ENCODE peak calls at places on chromosomes 5 and 9, in five cellular contexts. F is HTR-8/SVneo; M is colonic mucosa; V is GM03348; J is effector memory CD8-positive, alpha-beta T cell. I is an unnamed sample.

GRCh38 chr5:4198461-4198860 is 602.8 kb downstream of the IRX1 start:
- DNase-seq in F (no peak), M (no peak), V (no peak), J (no peak), I (no peak)

GRCh38 chr5:31383734-31384133 is 148.2 kb downstream of the DROSHA start:
- DNase-seq in F (peak; percentile 56), M (no peak), V (no peak), J (no peak), I (no peak)

GRCh38 chr5:176427971-176428370 is 11.6 kb upstream of the CLTB start:
- DNase-seq in F (no peak), M (no peak), V (no peak), J (no peak), I (no peak)

GRCh38 chr9:21294325-21294724 is 10.8 kb downstream of the IFNA5 start:
- DNase-seq in F (peak; percentile 1), M (no peak), V (no peak), J (no peak), I (no peak)

GRCh38 chr9:12289711-12290110 is 403.5 kb upstream of the TYRP1 start:
- DNase-seq in F (no peak), M (no peak), V (no peak), J (no peak), I (no peak)

GRCh38 chr9:10048994-10049393 is 563.8 kb downstream of the PTPRD start:
- DNase-seq in F (no peak), M (no peak), V (no peak), J (no peak), I (no peak)

GRCh38 chr5:167642779-167643517 is 648.5 kb upstream of the WWC1 start:
- DNase-seq in F (peak; percentile 46), M (no peak), V (peak; percentile 73), J (no peak), I (no peak)

GRCh38 chr5:59133801-59134261 is 551.0 kb downstream of the RAB3C start:
- DNase-seq in F (peak; percentile 42), M (no peak), V (peak; percentile 75), J (no peak), I (no peak)

GRCh38 chr5:6961123-6961522 is 247.9 kb downstream of the TENT4A start:
- DNase-seq in F (no peak), M (no peak), V (no peak), J (no peak), I (no peak)

GRCh38 chr9:16202913-16203734 is 650.3 kb downstream of the CCDC171 start:
- DNase-seq in F (peak; percentile 79), M (no peak), V (peak; percentile 93), J (no peak), I (no peak)

GRCh38 chr9:112486221-112487007 is at the start of gene KIAA1958:
- DNase-seq in F (peak; percentile 89), M (peak; percentile 87), V (peak; percentile 96), J (peak; percentile 68), I (peak; percentile 83)

GRCh38 chr5:154779105-154779504 is 23.9 kb downstream of the LARP1 start:
- DNase-seq in F (peak; percentile 75), M (no peak), V (peak; percentile 67), J (no peak), I (no peak)